ENCODE peak calls at places on chromosomes 3 and 15, in nine cellular contexts. Q is ELR; G is head of caudate nucleus; F is skeletal muscle cell; S is RWPE1; J is activated naive CD4-positive, alpha-beta T cell treated with anti-CD3 and anti-CD28 coated beads, Interleukin-2, amount 50 U/mL, for 72 hours; Z is pancreas; N is A172; P is fibroblast of mammary gland. K is an unnamed sample.

GRCh38 chr3:194087995-194088841 is 47.7 kb upstream of the HES1 start:
- DNase-seq in Z (no peak), G (no peak), N (no peak), S (no peak), F (no peak), J (no peak), P (peak; percentile 49), Q (no peak), K (no peak)

GRCh38 chr15:48644498-48644826 is 1.0 kb downstream of the FBN1 start:
- DNase-seq in G (no peak), F (no peak), S (no peak), P (peak; percentile 44), N (no peak), Z (no peak), Q (peak; percentile 56), J (no peak), K (peak; percentile 51)

GRCh38 chr3:155639462-155640055 is 105.3 kb downstream of the PLCH1 start:
- DNase-seq in P (no peak), J (no peak), S (no peak), Q (no peak), G (no peak), Z (no peak), F (no peak), N (peak; percentile 10), K (no peak)

GRCh38 chr3:30401971-30402370 is 204.4 kb upstream of the TGFBR2 start:
- DNase-seq in G (no peak), S (peak; percentile 6), P (peak; percentile 80), J (no peak), Q (peak; percentile 69), Z (no peak), N (no peak), F (peak; percentile 48), K (peak; percentile 66)

GRCh38 chr3:172057624-172058023 is 18.2 kb downstream of the FNDC3B start:
- DNase-seq in N (no peak), G (no peak), P (no peak), F (no peak), J (no peak), S (no peak), Q (no peak), Z (no peak), K (no peak)

GRCh38 chr15:34952481-34952880 is 17.1 kb downstream of the AQR start:
- DNase-seq in Q (no peak), Z (no peak), N (no peak), G (no peak), P (no peak), S (no peak), J (no peak), F (no peak), K (no peak)

GRCh38 chr3:107674371-107674770 is 151.6 kb downstream of the BBX start:
- DNase-seq in J (no peak), G (no peak), N (no peak), Q (no peak), P (peak; percentile 83), S (no peak), F (no peak), Z (no peak), K (peak; percentile 56)

GRCh38 chr15:33107950-33108349 is 86.6 kb downstream of the FMN1 start:
- DNase-seq in Q (peak; percentile 34), G (no peak), S (no peak), J (no peak), Z (no peak), N (no peak), F (no peak), P (peak; percentile 68), K (peak; percentile 67)

GRCh38 chr3:116920836-116921596 is 211.4 kb downstream of the TUSC7 start:
- DNase-seq in F (no peak), Q (peak; percentile 17), G (no peak), J (no peak), S (no peak), N (no peak), P (peak; percentile 13), Z (no peak), K (peak; percentile 19)

GRCh38 chr15:67125589-67126502 is 60.4 kb downstream of the SMAD3 start:
- DNase-seq in N (peak; percentile 94), F (peak; percentile 99), P (peak; percentile 100), Q (peak; percentile 98), Z (peak; percentile 70), J (no peak), S (peak; percentile 94), G (no peak), K (peak; percentile 100)

GRCh38 chr3:71582612-71583568 is 638 bp downstream of the FOXP1 start:
- DNase-seq in P (no peak), S (no peak), Q (peak; percentile 50), N (peak; percentile 29), G (no peak), Z (peak; percentile 84), F (no peak), J (peak; percentile 73), K (no peak)

GRCh38 chr15:89174476-89174875 is 46.9 kb downstream of the RLBP1 start:
- DNase-seq in F (no peak), J (no peak), Z (no peak), G (no peak), Q (no peak), N (no peak), S (no peak), P (no peak), K (no peak)

GRCh38 chr3:134389865-134390264 is 15.6 kb upstream of the AMOTL2 start:
- DNase-seq in N (no peak), F (no peak), Z (no peak), Q (no peak), P (no peak), J (no peak), S (no peak), G (no peak), K (no peak)

GRCh38 chr3:126431103-126431534 is 36.4 kb downstream of the CFAP100 start:
- DNase-seq in J (no peak), N (no peak), P (no peak), Q (no peak), G (no peak), S (no peak), F (no peak), Z (no peak), K (no peak)

GRCh38 chr3:164465172-164465571 is 613.1 kb downstream of the SI start:
- DNase-seq in Q (peak; percentile 91), P (peak; percentile 58), S (no peak), G (no peak), Z (no peak), J (no peak), F (no peak), N (peak; percentile 74), K (peak; percentile 85)

GRCh38 chr3:76387000-76387399 is 601.7 kb upstream of the ZNF717 start:
- DNase-seq in F (no peak), Q (no peak), S (no peak), Z (no peak), P (no peak), J (no peak), N (no peak), G (no peak), K (no peak)

GRCh38 chr15:101448336-101448735 is 41.2 kb downstream of the PCSK6 start:
- DNase-seq in Q (no peak), P (no peak), Z (no peak), N (no peak), F (no peak), S (no peak), J (no peak), G (no peak), K (no peak)

GRCh38 chr15:98682992-98683701 is 34.8 kb downstream of the IGF1R start:
- DNase-seq in P (peak; percentile 32), N (no peak), F (no peak), G (no peak), S (peak; percentile 63), Z (no peak), J (no peak), Q (no peak), K (peak; percentile 96)

GRCh38 chr15:95894407-95894956 is 436.0 kb upstream of the NR2F2 start:
- DNase-seq in Z (no peak), J (no peak), S (no peak), Q (no peak), G (no peak), N (no peak), P (peak; percentile 10), F (no peak), K (no peak)

GRCh38 chr3:179666436-179667035 is 13.7 kb downstream of the USP13 start:
- DNase-seq in P (no peak), J (no peak), Q (no peak), Z (peak; percentile 42), N (no peak), G (peak; percentile 45), F (no peak), S (no peak), K (peak; percentile 17)

GRCh38 chr3:61725851-61726333 is 164.5 kb downstream of the PTPRG start:
- DNase-seq in F (peak; percentile 24), S (no peak), Z (no peak), N (peak; percentile 78), G (no peak), Q (peak; percentile 22), J (no peak), P (peak; percentile 55), K (no peak)

GRCh38 chr15:34776706-34777105 is 18.6 kb downstream of the ACTC1 start:
- DNase-seq in S (no peak), J (no peak), Z (no peak), P (peak; percentile 9), Q (no peak), G (no peak), F (no peak), N (no peak), K (no peak)

K was measured in fibroblast of gingiva.